ENCODE peak calls at places on chromosomes 16 and 17, in six cellular contexts. One of them, this sample, is unnamed.

GRCh38 chr16:61858996-61859395 is 177.2 kb downstream of the CDH8 start:
- DNase-seq in GM12878: no peak
- DNase-seq in HepG2: no peak
- DNase-seq in H1: no peak
- DNase-seq in SK-N-SH: no peak
- DNase-seq in K562: no peak
- DNase-seq in this sample: no peak

GRCh38 chr17:17412331-17412730 is 64.5 kb upstream of the MED9 start:
- DNase-seq in K562: no peak
- DNase-seq in SK-N-SH: no peak
- DNase-seq in HepG2: no peak
- DNase-seq in GM12878: no peak
- DNase-seq in H1: no peak
- DNase-seq in this sample: no peak

GRCh38 chr17:19414396-19415280 is 3.6 kb downstream of the RNF112 start:
- DNase-seq in SK-N-SH: no peak
- DNase-seq in K562: no peak
- DNase-seq in H1: no peak
- DNase-seq in HepG2: no peak
- DNase-seq in GM12878: no peak
- DNase-seq in this sample: no peak

GRCh38 chr16:16143941-16144340 is 79.4 kb downstream of the ABCC6 start:
- DNase-seq in GM12878: no peak
- DNase-seq in H1: no peak
- DNase-seq in SK-N-SH: no peak
- DNase-seq in HepG2: no peak
- DNase-seq in K562: peak; percentile 67
- DNase-seq in this sample: no peak

GRCh38 chr17:61209524-61209923 is 190.1 kb upstream of the TBX2 start:
- DNase-seq in K562: no peak
- DNase-seq in SK-N-SH: no peak
- DNase-seq in HepG2: no peak
- DNase-seq in GM12878: no peak
- DNase-seq in H1: no peak
- DNase-seq in this sample: no peak

GRCh38 chr16:15643453-15644305 is 725 bp upstream of the MARF1 start:
- DNase-seq in SK-N-SH: peak; percentile 65
- DNase-seq in GM12878: no peak
- DNase-seq in HepG2: peak; percentile 84
- DNase-seq in K562: no peak
- DNase-seq in H1: no peak
- DNase-seq in this sample: no peak

GRCh38 chr17:57612202-57613071 is 132.7 kb downstream of the CCDC182 start:
- DNase-seq in GM12878: peak; percentile 38
- DNase-seq in K562: peak; percentile 32
- DNase-seq in SK-N-SH: no peak
- DNase-seq in H1: no peak
- DNase-seq in HepG2: peak; percentile 27
- DNase-seq in this sample: no peak

GRCh38 chr16:10514369-10515055 is 65.9 kb downstream of the EMP2 start:
- DNase-seq in HepG2: peak; percentile 73
- DNase-seq in SK-N-SH: peak; percentile 62
- DNase-seq in GM12878: no peak
- DNase-seq in H1: no peak
- DNase-seq in K562: peak; percentile 57
- DNase-seq in this sample: no peak

GRCh38 chr16:51408357-51408756 is 257.3 kb upstream of the SALL1 start:
- DNase-seq in HepG2: peak; percentile 14
- DNase-seq in GM12878: no peak
- DNase-seq in SK-N-SH: no peak
- DNase-seq in H1: no peak
- DNase-seq in K562: no peak
- DNase-seq in this sample: no peak

GRCh38 chr17:35892091-35892637 is 12.0 kb upstream of the CCL5 start:
- DNase-seq in K562: no peak
- DNase-seq in SK-N-SH: no peak
- DNase-seq in H1: no peak
- DNase-seq in GM12878: no peak
- DNase-seq in HepG2: no peak
- DNase-seq in this sample: no peak

GRCh38 chr17:30824002-30824355 is 513 bp downstream of the CRLF3 start:
- DNase-seq in SK-N-SH: peak; percentile 68
- DNase-seq in K562: peak; percentile 37
- DNase-seq in GM12878: no peak
- DNase-seq in HepG2: no peak
- DNase-seq in H1: no peak
- DNase-seq in this sample: no peak

GRCh38 chr16:56625943-56626654 is 518 bp downstream of the MT1E start:
- DNase-seq in HepG2: no peak
- DNase-seq in SK-N-SH: no peak
- DNase-seq in GM12878: no peak
- DNase-seq in H1: no peak
- DNase-seq in K562: no peak
- DNase-seq in this sample: no peak

GRCh38 chr17:72743037-72743467 is 349.4 kb downstream of the SLC39A11 start:
- DNase-seq in HepG2: no peak
- DNase-seq in K562: no peak
- DNase-seq in GM12878: no peak
- DNase-seq in SK-N-SH: no peak
- DNase-seq in H1: peak; percentile 7
- DNase-seq in this sample: no peak

GRCh38 chr17:17518019-17518418 is 21.8 kb upstream of the RASD1 start:
- DNase-seq in SK-N-SH: no peak
- DNase-seq in HepG2: no peak
- DNase-seq in H1: no peak
- DNase-seq in GM12878: no peak
- DNase-seq in K562: no peak
- DNase-seq in this sample: no peak

GRCh38 chr17:70172921-70173320 is 3.6 kb downstream of the KCNJ2 start:
- DNase-seq in H1: no peak
- DNase-seq in GM12878: no peak
- DNase-seq in HepG2: no peak
- DNase-seq in SK-N-SH: no peak
- DNase-seq in K562: no peak
- DNase-seq in this sample: no peak

GRCh38 chr16:53664724-53665345 is 38.8 kb downstream of the RPGRIP1L start:
- DNase-seq in GM12878: peak; percentile 19
- DNase-seq in SK-N-SH: no peak
- DNase-seq in H1: no peak
- DNase-seq in HepG2: no peak
- DNase-seq in K562: no peak
- DNase-seq in this sample: no peak

GRCh38 chr16:89924298-89924924 is 1.3 kb downstream of the TUBB3 start:
- DNase-seq in HepG2: peak; percentile 55
- DNase-seq in K562: peak; percentile 49
- DNase-seq in H1: peak; percentile 75
- DNase-seq in GM12878: no peak
- DNase-seq in SK-N-SH: peak; percentile 67
- DNase-seq in this sample: no peak

GRCh38 chr17:42704495-42705494 is 22.5 kb downstream of the CNTNAP1 start:
- DNase-seq in GM12878: peak; percentile 94
- DNase-seq in K562: no peak
- DNase-seq in H1: no peak
- DNase-seq in HepG2: no peak
- DNase-seq in SK-N-SH: no peak
- DNase-seq in this sample: no peak

GRCh38 chr16:65909310-65910050 is 457.0 kb upstream of the CDH5 start:
- DNase-seq in H1: no peak
- DNase-seq in SK-N-SH: no peak
- DNase-seq in K562: no peak
- DNase-seq in HepG2: peak; percentile 38
- DNase-seq in GM12878: no peak
- DNase-seq in this sample: no peak

GRCh38 chr17:33163827-33164555 is 129.1 kb downstream of the ASIC2 start:
- DNase-seq in GM12878: no peak
- DNase-seq in HepG2: no peak
- DNase-seq in K562: no peak
- DNase-seq in SK-N-SH: no peak
- DNase-seq in H1: no peak
- DNase-seq in this sample: no peak

GRCh38 chr16:19874026-19874425 is 10.6 kb downstream of the GPRC5B start:
- DNase-seq in GM12878: no peak
- DNase-seq in K562: no peak
- DNase-seq in SK-N-SH: no peak
- DNase-seq in H1: no peak
- DNase-seq in HepG2: no peak
- DNase-seq in this sample: no peak

GRCh38 chr17:76707985-76708807 is 2.6 kb downstream of the MXRA7 start:
- DNase-seq in SK-N-SH: peak; percentile 52
- DNase-seq in H1: peak; percentile 54
- DNase-seq in K562: peak; percentile 63
- DNase-seq in GM12878: no peak
- DNase-seq in HepG2: peak; percentile 41
- DNase-seq in this sample: no peak

GRCh38 chr16:24253192-24253591 is 2.9 kb upstream of the CACNG3 start:
- DNase-seq in H1: peak; percentile 33
- DNase-seq in SK-N-SH: peak; percentile 68
- DNase-seq in K562: peak; percentile 73
- DNase-seq in GM12878: no peak
- DNase-seq in HepG2: peak; percentile 47
- DNase-seq in this sample: peak; percentile 41

GRCh38 chr17:62998665-62999393 is 32.8 kb downstream of the TANC2 start:
- DNase-seq in SK-N-SH: no peak
- DNase-seq in K562: no peak
- DNase-seq in H1: no peak
- DNase-seq in GM12878: no peak
- DNase-seq in HepG2: no peak
- DNase-seq in this sample: no peak

GRCh38 chr17:265726-266125 is 84.3 kb upstream of the DOC2B start:
- DNase-seq in GM12878: no peak
- DNase-seq in SK-N-SH: no peak
- DNase-seq in H1: no peak
- DNase-seq in K562: no peak
- DNase-seq in HepG2: no peak
- DNase-seq in this sample: no peak

GRCh38 chr16:30805056-30805369 is 18.0 kb upstream of the ZNF629 start:
- DNase-seq in H1: no peak
- DNase-seq in SK-N-SH: no peak
- DNase-seq in K562: no peak
- DNase-seq in HepG2: no peak
- DNase-seq in GM12878: no peak
- DNase-seq in this sample: no peak

GRCh38 chr16:56116577-56116964 is 74.7 kb upstream of the GNAO1 start:
- DNase-seq in H1: no peak
- DNase-seq in GM12878: no peak
- DNase-seq in SK-N-SH: no peak
- DNase-seq in K562: no peak
- DNase-seq in HepG2: no peak
- DNase-seq in this sample: no peak

GRCh38 chr16:55832788-55833583 is at the start of gene CES1:
- DNase-seq in H1: no peak
- DNase-seq in K562: no peak
- DNase-seq in HepG2: peak; percentile 94
- DNase-seq in GM12878: no peak
- DNase-seq in SK-N-SH: no peak
- DNase-seq in this sample: no peak

GRCh38 chr17:5111402-5112204 is at the start of gene ZNF232:
- DNase-seq in SK-N-SH: peak; percentile 98
- DNase-seq in K562: peak; percentile 93
- DNase-seq in HepG2: peak; percentile 94
- DNase-seq in GM12878: peak; percentile 84
- DNase-seq in H1: peak; percentile 88
- DNase-seq in this sample: peak; percentile 92

GRCh38 chr17:65008877-65009276 is 47.7 kb downstream of the GNA13 start:
- DNase-seq in HepG2: no peak
- DNase-seq in K562: no peak
- DNase-seq in SK-N-SH: no peak
- DNase-seq in H1: no peak
- DNase-seq in GM12878: no peak
- DNase-seq in this sample: no peak
- TF ChIP-seq POLR2AphosphoS5 in HepG2: no peak
- TF ChIP-seq POLR2AphosphoS5 in K562: no peak
- TF ChIP-seq POLR2AphosphoS5 in SK-N-SH: no peak
- TF ChIP-seq POLR2AphosphoS5 in H1: no peak
- TF ChIP-seq POLR2AphosphoS5 in GM12878: no peak
- TF ChIP-seq POLR2AphosphoS5 in this sample: no peak

GRCh38 chr16:474420-475122 is 49.1 kb downstream of the RAB11FIP3 start:
- DNase-seq in SK-N-SH: no peak
- DNase-seq in K562: no peak
- DNase-seq in H1: no peak
- DNase-seq in GM12878: no peak
- DNase-seq in HepG2: peak; percentile 87
- DNase-seq in this sample: no peak
- TF ChIP-seq TAF1 in SK-N-SH: no peak
- TF ChIP-seq TAF1 in K562: no peak
- TF ChIP-seq TAF1 in H1: no peak
- TF ChIP-seq TAF1 in GM12878: no peak
- TF ChIP-seq TAF1 in HepG2: peak; percentile 70
- TF ChIP-seq TAF1 in this sample: no peak

GRCh38 chr16:68954871-68955635 is 111.7 kb downstream of the TANGO6 start:
- DNase-seq in K562: no peak
- DNase-seq in HepG2: no peak
- DNase-seq in H1: no peak
- DNase-seq in SK-N-SH: peak; percentile 66
- DNase-seq in GM12878: no peak
- DNase-seq in this sample: no peak

GRCh38 chr16:68948230-68948910 is 105.0 kb downstream of the TANGO6 start:
- DNase-seq in SK-N-SH: no peak
- DNase-seq in HepG2: no peak
- DNase-seq in K562: no peak
- DNase-seq in H1: no peak
- DNase-seq in GM12878: no peak
- DNase-seq in this sample: no peak

GRCh38 chr16:68951991-68952877 is 108.9 kb downstream of the TANGO6 start:
- DNase-seq in GM12878: no peak
- DNase-seq in HepG2: no peak
- DNase-seq in H1: no peak
- DNase-seq in SK-N-SH: no peak
- DNase-seq in K562: no peak
- DNase-seq in this sample: no peak
- TF ChIP-seq POLR2AphosphoS5 in GM12878: no peak
- TF ChIP-seq POLR2AphosphoS5 in HepG2: no peak
- TF ChIP-seq POLR2AphosphoS5 in H1: no peak
- TF ChIP-seq POLR2AphosphoS5 in SK-N-SH: no peak
- TF ChIP-seq POLR2AphosphoS5 in K562: no peak
- TF ChIP-seq POLR2AphosphoS5 in this sample: no peak

GRCh38 chr16:67716097-67716496 is 3.0 kb downstream of the GFOD2 start:
- DNase-seq in GM12878: no peak
- DNase-seq in H1: no peak
- DNase-seq in HepG2: no peak
- DNase-seq in K562: no peak
- DNase-seq in SK-N-SH: no peak
- DNase-seq in this sample: no peak

GRCh38 chr16:67719778-67720144 is 645 bp upstream of the GFOD2 start:
- DNase-seq in HepG2: peak; percentile 48
- DNase-seq in GM12878: no peak
- DNase-seq in SK-N-SH: peak; percentile 52
- DNase-seq in H1: no peak
- DNase-seq in K562: peak; percentile 48
- DNase-seq in this sample: no peak

GRCh38 chr16:67720236-67720635 is 1.1 kb upstream of the GFOD2 start:
- DNase-seq in K562: no peak
- DNase-seq in HepG2: no peak
- DNase-seq in H1: no peak
- DNase-seq in SK-N-SH: no peak
- DNase-seq in GM12878: no peak
- DNase-seq in this sample: no peak

GRCh38 chr16:67719048-67719777 is at the start of gene GFOD2:
- DNase-seq in H1: peak; percentile 89
- DNase-seq in HepG2: peak; percentile 91
- DNase-seq in K562: peak; percentile 100
- DNase-seq in SK-N-SH: peak; percentile 100
- DNase-seq in GM12878: peak; percentile 79
- DNase-seq in this sample: peak; percentile 99

GRCh38 chr16:67718668-67719047 is 458 bp downstream of the GFOD2 start:
- DNase-seq in GM12878: no peak
- DNase-seq in H1: no peak
- DNase-seq in K562: no peak
- DNase-seq in HepG2: no peak
- DNase-seq in SK-N-SH: no peak
- DNase-seq in this sample: no peak
- TF ChIP-seq TAF1 in GM12878: no peak
- TF ChIP-seq TAF1 in H1: no peak
- TF ChIP-seq TAF1 in K562: no peak
- TF ChIP-seq TAF1 in HepG2: no peak
- TF ChIP-seq TAF1 in SK-N-SH: no peak
- TF ChIP-seq TAF1 in this sample: no peak

This sample was measured in GM12892.